ENCODE peak calls at places on chromosome 13, in ten cellular contexts. M is lower leg skin; U is naive thymus-derived CD8-positive, alpha-beta T cell; Y is head of caudate nucleus; Z is activated effector memory CD4-positive, alpha-beta T cell treated with anti-CD3 and anti-CD28 coated beads, Interleukin-2, amount 50 U/mL, for 16 hours; F is T-helper 17 cell; K is stimulated activated CD8-positive, alpha-beta memory T cell treated with anti-CD3 and anti-CD28 coated beads, Interleukin-12 subunit alpha, Interleukin-12 subunit beta, amount 100 ng/mL, for 1 hour; W is pancreas; V is astrocyte of the hippocampus; N is RPMI8226. G is an unnamed sample.

GRCh38 chr13:96551540-96551939 is 442.7 kb downstream of the OXGR1 start:
- DNase-seq in V (no peak), U (no peak), M (no peak), W (no peak), Y (no peak), N (no peak), F (no peak), Z (no peak), K (no peak), G (no peak)

GRCh38 chr13:71089105-71089504 is 777.9 kb downstream of the DACH1 start:
- DNase-seq in M (no peak), W (no peak), N (no peak), U (no peak), K (no peak), F (no peak), Z (no peak), Y (no peak), V (no peak), G (no peak)

GRCh38 chr13:94073006-94073744 is 406.3 kb downstream of the DCT start:
- DNase-seq in V (peak; percentile 91), N (no peak), W (no peak), U (no peak), M (no peak), Y (no peak), F (no peak), Z (no peak), K (no peak), G (no peak)

GRCh38 chr13:49356224-49356623 is 87.6 kb downstream of the CAB39L start:
- DNase-seq in M (no peak), K (no peak), Z (no peak), Y (no peak), W (no peak), F (no peak), N (no peak), U (no peak), V (peak; percentile 88), G (no peak)

GRCh38 chr13:59422646-59423045 is 741.1 kb downstream of the DIAPH3 start:
- DNase-seq in F (no peak), M (no peak), V (no peak), N (no peak), U (no peak), W (no peak), K (no peak), Z (no peak), Y (no peak), G (no peak)

GRCh38 chr13:106882222-106882621 is 314.3 kb upstream of the ARGLU1 start:
- DNase-seq in U (no peak), V (no peak), K (no peak), N (no peak), Y (no peak), W (no peak), M (no peak), F (no peak), Z (no peak), G (no peak)

GRCh38 chr13:40486518-40487163 is 179.8 kb downstream of the FOXO1 start:
- DNase-seq in K (no peak), V (no peak), F (no peak), Y (no peak), U (no peak), M (peak; percentile 70), N (no peak), W (no peak), Z (no peak), G (no peak)

GRCh38 chr13:89454736-89455135 is 1783.6 kb downstream of the SLITRK5 start:
- DNase-seq in N (no peak), Y (no peak), U (no peak), Z (no peak), W (no peak), F (no peak), V (no peak), M (no peak), K (no peak), G (no peak)

GRCh38 chr13:69912576-69913074 is 195.0 kb upstream of the ATXN8OS start:
- DNase-seq in F (no peak), Y (no peak), M (no peak), V (no peak), N (no peak), W (no peak), K (no peak), U (no peak), Z (no peak), G (no peak)

GRCh38 chr13:26785845-26786630 is 25.5 kb upstream of the GPR12 start:
- DNase-seq in V (no peak), M (peak; percentile 92), W (peak; percentile 14), K (peak; percentile 8), F (no peak), Y (no peak), U (peak; percentile 72), Z (peak; percentile 73), N (peak; percentile 2), G (peak; percentile 27)

GRCh38 chr13:26376430-26376829 is 122.5 kb downstream of the CDK8 start:
- DNase-seq in Y (no peak), U (no peak), W (no peak), M (no peak), K (no peak), V (no peak), Z (no peak), F (no peak), N (no peak), G (no peak)

G was measured in upper lobe of left lung.